ENCODE peak calls at places on chromosomes 5 and 9, in eight cellular contexts. Q, F, I, G, J, S, X and M are unnamed samples.

GRCh38 chr5:154370119-154370518 is 75.7 kb upstream of the SAP30L start:
- DNase-seq in Q (no peak), F (no peak), I (no peak), G (no peak), J (no peak), S (no peak), X (no peak), M (no peak)

GRCh38 chr9:6845881-6846280 is 88.1 kb downstream of the KDM4C start:
- DNase-seq in Q (peak), F (peak), I (no peak), G (no peak), J (no peak), S (peak), X (no peak), M (no peak)

GRCh38 chr5:125412051-125412560 is 665.7 kb upstream of the ZNF608 start:
- DNase-seq in Q (no peak), F (no peak), I (no peak), G (peak), J (no peak), S (peak), X (peak), M (no peak)

GRCh38 chr5:107068782-107069181 is 602.0 kb downstream of the EFNA5 start:
- DNase-seq in Q (no peak), F (no peak), I (no peak), G (no peak), J (no peak), S (no peak), X (no peak), M (no peak)

GRCh38 chr5:55920784-55921183 is 69.6 kb downstream of the IL31RA start:
- DNase-seq in Q (no peak), F (no peak), I (no peak), G (no peak), J (no peak), S (no peak), X (no peak), M (no peak)

GRCh38 chr9:131642496-131643083 is 97.3 kb downstream of the PRRT1B start:
- DNase-seq in Q (no peak), F (no peak), I (no peak), G (no peak), J (no peak), S (no peak), X (no peak), M (no peak)

GRCh38 chr5:124724357-124725039 is 21.9 kb downstream of the ZNF608 start:
- DNase-seq in Q (no peak), F (no peak), I (no peak), G (no peak), J (no peak), S (no peak), X (no peak), M (no peak)

GRCh38 chr5:166758151-166758550 is 1533.3 kb upstream of the WWC1 start:
- DNase-seq in Q (no peak), F (no peak), I (no peak), G (no peak), J (peak), S (no peak), X (no peak), M (no peak)